ENCODE peak calls at places on chromosomes 2 and 18, in eight cellular contexts. N is DND-41, H is cardiac fibroblast, R is GM13977, D is coronary artery, C is choroid plexus epithelial cell, B is nephron progenitor cell, W is fibroblast of mammary gland. J is an unnamed sample.
A peak's percentile ranks its signal among the peaks of the same experiment; 100 is the strongest.

GRCh38 chr2:182144039-182144779 is 158.6 kb downstream of the PPP1R1C start:
- DNase-seq in N (no peak), H (no peak), R (no peak), D (no peak), C (peak; percentile 50), B (no peak), W (no peak), J (no peak)

GRCh38 chr2:144937899-144938298 is 418.0 kb upstream of the ZEB2 start:
- DNase-seq in N (no peak), H (peak; percentile 79), R (no peak), D (no peak), C (peak; percentile 69), B (no peak), W (peak; percentile 77), J (no peak)

GRCh38 chr2:176291768-176292393 is 22.6 kb downstream of the MTX2 start:
- DNase-seq in N (peak; percentile 31), H (no peak), R (no peak), D (no peak), C (no peak), B (no peak), W (no peak), J (no peak)

GRCh38 chr2:47225061-47225783 is 70.1 kb upstream of the STPG4 start:
- DNase-seq in N (no peak), H (peak; percentile 95), R (no peak), D (peak; percentile 87), C (peak; percentile 85), B (no peak), W (peak; percentile 86), J (no peak)

GRCh38 chr2:219496781-219497494 is 1.8 kb upstream of the GMPPA start:
- DNase-seq in N (no peak), H (no peak), R (no peak), D (no peak), C (peak; percentile 28), B (no peak), W (no peak), J (no peak)

GRCh38 chr2:163735692-163736432 is at the start of gene FIGN:
- DNase-seq in N (no peak), H (peak; percentile 90), R (peak; percentile 41), D (peak; percentile 87), C (peak; percentile 91), B (peak; percentile 85), W (peak; percentile 88), J (peak; percentile 45)

GRCh38 chr2:135791418-135792190 is 45.4 kb downstream of the LCT start:
- DNase-seq in N (no peak), H (peak; percentile 42), R (no peak), D (no peak), C (peak; percentile 66), B (no peak), W (peak; percentile 26), J (no peak)

GRCh38 chr2:143937563-143938346 is 582.2 kb downstream of the ZEB2 start:
- DNase-seq in N (no peak), H (no peak), R (peak; percentile 30), D (no peak), C (peak; percentile 7), B (peak; percentile 9), W (no peak), J (no peak)

GRCh38 chr2:70861774-70862644 is 26.4 kb upstream of the CD207 start:
- DNase-seq in N (peak; percentile 67), H (peak; percentile 78), R (peak; percentile 70), D (no peak), C (peak; percentile 82), B (peak; percentile 90), W (peak; percentile 70), J (peak; percentile 86)

GRCh38 chr2:45962522-45962921 is 311.0 kb downstream of the PRKCE start:
- DNase-seq in N (no peak), H (peak; percentile 52), R (no peak), D (peak; percentile 79), C (peak; percentile 25), B (no peak), W (peak; percentile 89), J (no peak)

GRCh38 chr18:60020107-60020925 is 120.5 kb downstream of the PMAIP1 start:
- DNase-seq in N (no peak), H (no peak), R (no peak), D (no peak), C (peak; percentile 50), B (peak; percentile 13), W (peak; percentile 16), J (no peak)

GRCh38 chr2:37590119-37590571 is 81.3 kb downstream of the CDC42EP3 start:
- DNase-seq in N (no peak), H (peak; percentile 73), R (no peak), D (no peak), C (peak; percentile 97), B (no peak), W (peak; percentile 97), J (no peak)

GRCh38 chr2:135586148-135586547 is 54.9 kb downstream of the R3HDM1 start:
- DNase-seq in N (no peak), H (peak; percentile 12), R (no peak), D (no peak), C (no peak), B (no peak), W (no peak), J (no peak)

GRCh38 chr18:46071894-46072867 is at the start of gene PSTPIP2:
- DNase-seq in N (no peak), H (peak; percentile 64), R (peak; percentile 46), D (peak; percentile 78), C (peak; percentile 67), B (peak; percentile 77), W (peak; percentile 42), J (peak; percentile 48)
- TF ChIP-seq CTCF in N (no peak), H (peak; percentile 9), R (no peak), D (no peak), C (peak; percentile 22), B (no peak), W (no peak), J (peak; percentile 30)

GRCh38 chr2:74836675-74837401 is 2.9 kb downstream of the HK2 start:
- DNase-seq in N (no peak), H (no peak), R (no peak), D (no peak), C (no peak), B (no peak), W (no peak), J (no peak)
- TF ChIP-seq CTCF in N (no peak), H (no peak), R (no peak), D (no peak), C (no peak), B (no peak), W (no peak), J (no peak)

GRCh38 chr2:201071305-201072200 is at the start of the genes HYCC2 and NDUFB3:
- DNase-seq in N (peak; percentile 93), H (peak; percentile 97), R (peak; percentile 94), D (peak; percentile 92), C (peak; percentile 97), B (peak; percentile 87), W (peak; percentile 92), J (peak; percentile 76)
- TF ChIP-seq CTCF in N (peak; percentile 63), H (peak; percentile 29), R (peak; percentile 40), D (no peak), C (peak; percentile 52), B (no peak), W (peak; percentile 11), J (peak; percentile 31)

DNA sequence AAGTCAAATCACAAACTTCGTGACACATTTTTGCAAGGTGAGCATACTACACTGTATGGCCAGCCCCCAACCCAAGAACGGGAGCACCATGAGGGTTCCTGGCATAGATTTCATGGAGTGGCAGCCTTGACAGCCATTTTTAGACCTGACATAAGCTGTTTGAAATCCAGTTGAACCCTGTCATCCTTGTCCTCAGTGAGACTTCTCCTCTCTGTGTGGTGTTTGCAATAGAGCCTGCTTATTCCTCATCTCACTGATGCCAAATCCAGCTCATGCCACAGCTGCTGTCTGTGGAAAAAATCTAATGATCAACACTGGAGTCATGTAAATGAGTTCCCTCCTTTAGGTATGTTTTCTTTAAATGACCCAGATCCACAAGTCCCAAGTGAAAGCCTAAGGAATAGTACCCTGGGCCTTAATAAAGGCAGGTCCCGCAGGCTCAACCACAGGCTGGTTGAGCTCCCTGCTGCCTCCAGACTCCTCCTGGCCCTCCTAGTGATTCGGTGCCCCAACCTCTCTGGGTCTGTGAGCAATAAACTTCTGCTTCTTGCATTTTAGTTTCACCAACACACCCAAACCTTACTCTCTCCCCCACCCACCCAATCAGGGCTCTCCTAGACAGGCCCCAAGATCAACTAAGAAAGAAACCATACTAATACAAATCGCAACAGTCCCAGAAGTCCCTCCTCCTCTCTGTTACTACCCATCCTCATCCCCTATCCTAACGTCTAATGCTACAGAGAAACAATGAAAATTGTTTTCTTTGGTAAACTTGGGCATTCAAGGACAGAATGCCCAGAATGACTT is 8.4 kb upstream of the CREG2 start:
- DNase-seq in N (no peak), H (peak; percentile 28), R (no peak), D (no peak), C (no peak), B (no peak), W (no peak), J (no peak)
- TF ChIP-seq CTCF in N (no peak), H (no peak), R (no peak), D (no peak), C (no peak), B (no peak), W (no peak), J (no peak)